ENCODE peak calls at places on chromosome 12, in four cellular contexts. V is pancreas, L is mammary epithelial cell, F is heart right ventricle. D is an unnamed sample.

GRCh38 chr12:70463997-70464396 is 97.9 kb downstream of the KCNMB4 start:
- DNase-seq in F (no peak), V (no peak), L (no peak), D (no peak)

GRCh38 chr12:132324173-132324572 is 5.2 kb downstream of the GALNT9 start:
- DNase-seq in F (no peak), L (no peak), V (no peak), D (no peak)

GRCh38 chr12:76226956-76227355 is 121.3 kb downstream of the BBS10 start:
- DNase-seq in L (no peak), F (no peak), V (no peak), D (no peak)

GRCh38 chr12:116048886-116049285 is 228.6 kb downstream of the MED13L start:
- DNase-seq in F (no peak), V (no peak), L (no peak), D (no peak)

GRCh38 chr12:88172844-88173407 is 30.8 kb downstream of the TMTC3 start:
- DNase-seq in L (peak; percentile 40), V (no peak), F (no peak), D (no peak)

GRCh38 chr12:4567073-4567881 is 5.3 kb downstream of the DYRK4 start:
- DNase-seq in V (no peak), L (no peak), F (no peak), D (peak; percentile 26)

GRCh38 chr12:1916396-1917171 is 1.9 kb downstream of the CACNA2D4 start:
- DNase-seq in L (no peak), V (no peak), F (peak; percentile 76), D (peak; percentile 64)

GRCh38 chr12:3999904-4000303 is 126.7 kb upstream of the PARP11 start:
- DNase-seq in F (no peak), L (no peak), V (no peak), D (no peak)

GRCh38 chr12:118853634-118854033 is 127.7 kb upstream of the SRRM4 start:
- DNase-seq in L (no peak), F (no peak), V (no peak), D (no peak)

GRCh38 chr12:15278816-15279658 is 43.3 kb upstream of the PTPRO start:
- DNase-seq in F (peak; percentile 82), V (peak; percentile 63), L (peak; percentile 87), D (peak; percentile 88)

GRCh38 chr12:83796527-83796926 is 1109.8 kb downstream of the TMTC2 start:
- DNase-seq in L (no peak), V (no peak), F (no peak), D (no peak)

GRCh38 chr12:89349814-89350213 is 2.5 kb downstream of the DUSP6 start:
- DNase-seq in F (no peak), V (no peak), L (peak; percentile 62), D (peak; percentile 42)

GRCh38 chr12:53862831-53863230 is 75.8 kb upstream of the HOXC13 start:
- DNase-seq in F (no peak), V (no peak), L (peak; percentile 69), D (no peak)

GRCh38 chr12:1434296-1434955 is 160.0 kb downstream of the FBXL14 start:
- DNase-seq in V (no peak), L (no peak), F (no peak), D (no peak)

GRCh38 chr12:57738661-57739237 is at the start of gene AGAP2:
- DNase-seq in V (no peak), L (no peak), F (no peak), D (no peak)

GRCh38 chr12:14605401-14605989 is 37.8 kb upstream of the PLBD1 start:
- DNase-seq in F (no peak), L (no peak), V (no peak), D (no peak)

GRCh38 chr12:75660107-75660530 is 148.7 kb upstream of the KRR1 start:
- DNase-seq in L (peak; percentile 97), V (no peak), F (no peak), D (no peak)

GRCh38 chr12:26339976-26340375 is 144.6 kb downstream of the SSPN start:
- DNase-seq in L (no peak), V (no peak), F (no peak), D (no peak)

GRCh38 chr12:28409892-28410291 is 219.6 kb downstream of the CCDC91 start:
- DNase-seq in V (no peak), L (peak; percentile 69), F (no peak), D (no peak)

GRCh38 chr12:84128117-84128991 is 784.2 kb downstream of the SLC6A15 start:
- DNase-seq in V (no peak), F (no peak), L (no peak), D (no peak)

GRCh38 chr12:104303538-104304151 is at the start of gene EID3:
- DNase-seq in F (peak; percentile 93), V (peak; percentile 97), L (peak; percentile 71), D (peak; percentile 82)

GRCh38 chr12:100372846-100373245 is 16.0 kb downstream of the SLC17A8 start:
- DNase-seq in L (no peak), F (no peak), V (no peak), D (no peak)

GRCh38 chr12:118102609-118103008 is 1.2 kb downstream of the VSIG10 start:
- DNase-seq in L (no peak), F (no peak), V (no peak), D (no peak)

GRCh38 chr12:78916845-78917480 is 52.4 kb downstream of the SYT1 start:
- DNase-seq in L (peak; percentile 79), F (no peak), V (no peak), D (no peak)

GRCh38 chr12:91507754-91508153 is 325.1 kb upstream of the DCN start:
- DNase-seq in F (no peak), V (no peak), L (no peak), D (no peak)

GRCh38 chr12:131387281-131388163 is 323.4 kb upstream of the SFSWAP start:
- DNase-seq in L (no peak), V (no peak), F (no peak), D (no peak)

GRCh38 chr12:60335765-60336164 is 739.9 kb downstream of the SLC16A7 start:
- DNase-seq in F (no peak), V (no peak), L (peak; percentile 45), D (no peak)

GRCh38 chr12:47023311-47023710 is 56.1 kb upstream of the PCED1B start:
- DNase-seq in L (no peak), V (no peak), F (no peak), D (no peak)

GRCh38 chr12:112096667-112097066 is 11.9 kb downstream of the NAA25 start:
- DNase-seq in F (no peak), V (no peak), L (peak; percentile 86), D (no peak)

GRCh38 chr12:11718768-11719253 is 69.3 kb downstream of the ETV6 start:
- DNase-seq in F (no peak), V (no peak), L (peak; percentile 78), D (no peak)

GRCh38 chr12:50419112-50419909 is 18.6 kb downstream of the LARP4 start:
- DNase-seq in F (no peak), V (no peak), L (peak; percentile 46), D (no peak)

GRCh38 chr12:110555509-110556406 is 27.4 kb downstream of the PPTC7 start:
- DNase-seq in V (no peak), L (peak; percentile 76), F (no peak), D (no peak)
- H3K36me3 ChIP-seq in V (no peaks in the 10 kb centered on the region), L (peaks cover 2% of the 10 kb centered on the region), F (no peaks in the 10 kb centered on the region), D (peaks cover 4% of the 10 kb centered on the region)

GRCh38 chr12:34361721-34362316 is 339.5 kb downstream of the ALG10 start:
- DNase-seq in F (no peak), V (no peak), L (no peak), D (no peak)
- H3K9me3 ChIP-seq in F (no peaks in the 10 kb centered on the region), V (no peaks in the 10 kb centered on the region), L (peaks cover 52% of the 10 kb centered on the region), D (peaks cover 87% of the 10 kb centered on the region)

DNA sequence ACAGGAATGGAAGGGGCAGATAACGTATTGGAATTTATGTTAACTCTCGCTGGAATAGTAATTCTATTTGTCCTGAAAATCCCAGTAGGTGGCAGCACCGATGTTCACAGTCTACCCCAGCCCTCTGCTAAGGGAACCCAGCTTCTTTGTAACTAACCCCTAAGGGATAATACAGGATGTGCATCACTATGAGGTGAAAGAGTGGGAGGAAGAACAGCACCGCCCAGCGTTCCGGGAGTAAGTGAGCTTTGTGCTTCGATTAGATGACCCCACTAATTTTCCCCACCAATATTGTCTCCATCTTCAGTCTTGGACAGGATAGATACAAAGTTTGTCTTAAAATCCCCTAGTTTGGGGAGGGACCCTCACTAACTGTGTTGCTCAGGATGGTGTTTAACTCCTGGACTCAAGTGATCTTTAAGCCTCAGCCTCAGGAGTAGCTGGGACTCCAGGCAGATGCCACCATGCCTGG is 2.7 kb downstream of the SLC2A3 start:
- DNase-seq in L (peak; percentile 85), F (peak; percentile 57), V (no peak), D (peak; percentile 85)
- H3K27ac ChIP-seq in L (peak overlapping the region; percentile 62), F (peak overlapping the region; percentile 91), V (no peak overlapping the region), D (peak overlapping the region; percentile 78)

GRCh38 chr12:24839268-24839791 is 109.6 kb downstream of the BCAT1 start:
- DNase-seq in L (no peak), V (no peak), F (no peak), D (no peak)

GRCh38 chr12:24845615-24846014 is 103.3 kb downstream of the BCAT1 start:
- DNase-seq in F (no peak), V (no peak), L (no peak), D (peak; percentile 37)

GRCh38 chr12:24838531-24838950 is 110.4 kb downstream of the BCAT1 start:
- DNase-seq in L (peak; percentile 35), F (no peak), V (no peak), D (peak; percentile 76)

GRCh38 chr12:24835377-24835776 is 113.5 kb downstream of the BCAT1 start:
- DNase-seq in F (no peak), V (no peak), L (no peak), D (no peak)

DNA sequence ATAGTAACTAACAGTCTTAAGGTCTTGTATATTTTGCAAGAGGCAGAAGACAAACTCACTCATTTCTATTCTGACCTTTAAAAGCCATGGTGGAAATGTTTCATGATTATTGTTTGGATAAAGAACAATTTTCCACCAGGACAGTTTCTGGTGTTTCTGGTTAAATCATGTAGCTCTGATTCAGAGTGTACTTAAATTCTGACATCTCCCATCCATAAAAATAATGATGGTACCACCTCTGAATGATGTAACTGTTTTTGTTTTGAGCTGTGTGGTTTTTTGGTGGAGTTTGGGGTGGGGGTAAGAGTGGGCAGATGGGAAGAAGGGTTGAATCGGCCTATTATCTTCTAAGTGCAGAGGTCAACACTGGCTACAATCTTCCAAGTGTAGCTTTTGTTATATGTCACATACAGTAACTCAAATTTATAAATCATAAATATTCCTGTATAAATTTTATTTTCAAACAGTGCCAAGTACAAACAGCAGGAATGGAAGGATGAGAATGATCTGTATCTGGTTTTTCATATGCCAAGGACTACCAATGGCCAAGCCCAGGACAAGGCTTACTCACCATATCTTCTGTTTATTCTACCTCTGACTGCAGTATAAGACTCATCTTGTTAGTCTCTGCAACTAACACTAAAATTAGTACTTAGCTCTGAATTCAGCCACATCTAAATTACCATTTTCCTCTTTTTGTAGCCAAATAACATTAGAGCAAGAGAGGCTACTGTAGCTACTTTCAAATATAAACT is 108.7 kb downstream of the BCAT1 start:
- DNase-seq in L (no peak), V (no peak), F (no peak), D (no peak)
- H3K36me3 ChIP-seq in L (no peaks in the 10 kb centered on the region), V (no peaks in the 10 kb centered on the region), F (no peaks in the 10 kb centered on the region), D (no peaks in the 10 kb centered on the region)

GRCh38 chr12:31877884-31878283 is 81.3 kb upstream of the RESF1 start:
- DNase-seq in L (no peak), V (no peak), F (no peak), D (no peak)
- H3K9me3 ChIP-seq in L (no peaks in the 10 kb centered on the region), V (no peaks in the 10 kb centered on the region), F (no peaks in the 10 kb centered on the region), D (no peaks in the 10 kb centered on the region)

DNA sequence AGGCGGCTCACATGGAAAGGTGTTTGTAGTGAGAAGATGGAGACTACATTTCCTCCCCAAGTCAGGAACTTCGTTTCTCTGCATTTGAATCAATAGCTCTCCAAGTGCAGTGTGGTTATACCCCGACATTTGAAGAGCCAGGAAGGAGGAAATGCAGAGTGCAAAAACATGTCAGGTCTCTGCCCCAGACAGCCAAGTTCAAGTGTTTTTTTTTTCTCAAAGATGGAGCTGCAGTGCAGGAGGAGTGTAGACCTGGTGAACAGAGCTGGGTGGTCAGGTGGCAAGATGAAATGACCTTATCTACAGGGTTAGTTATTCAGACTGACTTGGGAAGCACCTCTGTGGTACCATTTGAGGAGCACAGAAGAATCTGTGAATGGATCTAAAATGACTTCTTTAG is 21.3 kb downstream of the MLXIP start:
- DNase-seq in L (no peak), F (no peak), V (no peak), D (no peak)
- H3K27ac ChIP-seq in L (no peak overlapping the region), F (peak overlapping the region; percentile 85), V (peak overlapping the region; percentile 91), D (peak overlapping the region; percentile 17)